ENCODE peak calls at places on chromosomes 4 and X, in six cellular contexts. One of them, this sample, is unnamed.
A peak's percentile ranks its signal among the peaks of the same experiment; 100 is the strongest.

GRCh38 chrX:69238960-69239231 is 73.6 kb upstream of the PJA1 start:
- DNase-seq in GM12878: no peak
- DNase-seq in endothelial cell of umbilical vein: no peak
- DNase-seq in SK-N-SH: no peak
- DNase-seq in HepG2: no peak
- DNase-seq in K562: no peak
- DNase-seq in this sample: no peak

GRCh38 chr4:18850763-18851331 is 829.3 kb upstream of the LCORL start:
- DNase-seq in GM12878: no peak
- DNase-seq in endothelial cell of umbilical vein: no peak
- DNase-seq in K562: no peak
- DNase-seq in HepG2: no peak
- DNase-seq in SK-N-SH: peak; percentile 4
- DNase-seq in this sample: no peak

GRCh38 chr4:62252728-62253127 is 1052.6 kb downstream of the ADGRL3 start:
- DNase-seq in endothelial cell of umbilical vein: no peak
- DNase-seq in HepG2: no peak
- DNase-seq in GM12878: no peak
- DNase-seq in SK-N-SH: no peak
- DNase-seq in K562: no peak
- DNase-seq in this sample: no peak

GRCh38 chr4:122814426-122814825 is 12.2 kb upstream of the FGF2 start:
- DNase-seq in SK-N-SH: no peak
- DNase-seq in HepG2: no peak
- DNase-seq in K562: no peak
- DNase-seq in GM12878: peak; percentile 11
- DNase-seq in endothelial cell of umbilical vein: no peak
- DNase-seq in this sample: no peak

GRCh38 chrX:80808854-80809493 is 703 bp downstream of the BRWD3 start:
- DNase-seq in GM12878: no peak
- DNase-seq in SK-N-SH: peak; percentile 27
- DNase-seq in K562: no peak
- DNase-seq in endothelial cell of umbilical vein: peak; percentile 13
- DNase-seq in HepG2: no peak
- DNase-seq in this sample: no peak

GRCh38 chr4:5165419-5166369 is 114.4 kb downstream of the STK32B start:
- DNase-seq in SK-N-SH: no peak
- DNase-seq in endothelial cell of umbilical vein: peak; percentile 42
- DNase-seq in K562: no peak
- DNase-seq in HepG2: no peak
- DNase-seq in GM12878: no peak
- DNase-seq in this sample: no peak

GRCh38 chr4:20422398-20422797 is 170.7 kb downstream of the SLIT2 start:
- DNase-seq in HepG2: peak; percentile 25
- DNase-seq in endothelial cell of umbilical vein: peak; percentile 78
- DNase-seq in SK-N-SH: peak; percentile 46
- DNase-seq in GM12878: no peak
- DNase-seq in K562: peak; percentile 32
- DNase-seq in this sample: peak; percentile 56

GRCh38 chrX:150504399-150505186 is 63.8 kb upstream of the MTM1 start:
- DNase-seq in HepG2: no peak
- DNase-seq in K562: no peak
- DNase-seq in GM12878: no peak
- DNase-seq in endothelial cell of umbilical vein: peak; percentile 77
- DNase-seq in SK-N-SH: peak; percentile 26
- DNase-seq in this sample: no peak

GRCh38 chr4:115370012-115370411 is 256.6 kb upstream of the NDST4 start:
- DNase-seq in endothelial cell of umbilical vein: no peak
- DNase-seq in GM12878: no peak
- DNase-seq in HepG2: no peak
- DNase-seq in K562: no peak
- DNase-seq in SK-N-SH: no peak
- DNase-seq in this sample: no peak

GRCh38 chr4:40003986-40004385 is 26.3 kb upstream of the PDS5A start:
- DNase-seq in endothelial cell of umbilical vein: no peak
- DNase-seq in GM12878: no peak
- DNase-seq in HepG2: no peak
- DNase-seq in SK-N-SH: no peak
- DNase-seq in K562: no peak
- DNase-seq in this sample: no peak

GRCh38 chr4:61938250-61938846 is 738.2 kb downstream of the ADGRL3 start:
- DNase-seq in endothelial cell of umbilical vein: no peak
- DNase-seq in SK-N-SH: peak; percentile 64
- DNase-seq in K562: no peak
- DNase-seq in HepG2: no peak
- DNase-seq in GM12878: no peak
- DNase-seq in this sample: no peak

GRCh38 chr4:86924805-86925204 is 10.0 kb upstream of the AFF1 start:
- DNase-seq in HepG2: peak; percentile 31
- DNase-seq in SK-N-SH: no peak
- DNase-seq in K562: no peak
- DNase-seq in GM12878: no peak
- DNase-seq in endothelial cell of umbilical vein: peak; percentile 88
- DNase-seq in this sample: no peak

GRCh38 chrX:47232803-47233332 is at the start of gene USP11:
- DNase-seq in SK-N-SH: peak; percentile 78
- DNase-seq in HepG2: peak; percentile 47
- DNase-seq in GM12878: no peak
- DNase-seq in K562: peak; percentile 23
- DNase-seq in endothelial cell of umbilical vein: no peak
- DNase-seq in this sample: peak; percentile 38

GRCh38 chrX:40933132-40934078 is 151.8 kb upstream of the USP9X start:
- DNase-seq in HepG2: no peak
- DNase-seq in GM12878: peak; percentile 31
- DNase-seq in SK-N-SH: peak; percentile 30
- DNase-seq in K562: peak; percentile 13
- DNase-seq in endothelial cell of umbilical vein: peak; percentile 82
- DNase-seq in this sample: no peak

GRCh38 chrX:40936827-40937226 is 148.4 kb upstream of the USP9X start:
- DNase-seq in GM12878: no peak
- DNase-seq in SK-N-SH: no peak
- DNase-seq in K562: no peak
- DNase-seq in endothelial cell of umbilical vein: no peak
- DNase-seq in HepG2: no peak
- DNase-seq in this sample: no peak

GRCh38 chrX:40928076-40928475 is 157.2 kb upstream of the USP9X start:
- DNase-seq in SK-N-SH: no peak
- DNase-seq in endothelial cell of umbilical vein: no peak
- DNase-seq in HepG2: no peak
- DNase-seq in K562: no peak
- DNase-seq in GM12878: no peak
- DNase-seq in this sample: no peak

GRCh38 chrX:40931921-40932320 is 153.3 kb upstream of the USP9X start:
- DNase-seq in endothelial cell of umbilical vein: no peak
- DNase-seq in SK-N-SH: no peak
- DNase-seq in K562: no peak
- DNase-seq in GM12878: no peak
- DNase-seq in HepG2: no peak
- DNase-seq in this sample: no peak
- H3K27ac ChIP-seq in endothelial cell of umbilical vein: no peak overlapping the region
- H3K27ac ChIP-seq in SK-N-SH: peak overlapping the region; percentile 90
- H3K27ac ChIP-seq in K562: no peak overlapping the region
- H3K27ac ChIP-seq in GM12878: no peak overlapping the region
- H3K27ac ChIP-seq in HepG2: no peak overlapping the region
- H3K27ac ChIP-seq in this sample: no peak overlapping the region

DNA sequence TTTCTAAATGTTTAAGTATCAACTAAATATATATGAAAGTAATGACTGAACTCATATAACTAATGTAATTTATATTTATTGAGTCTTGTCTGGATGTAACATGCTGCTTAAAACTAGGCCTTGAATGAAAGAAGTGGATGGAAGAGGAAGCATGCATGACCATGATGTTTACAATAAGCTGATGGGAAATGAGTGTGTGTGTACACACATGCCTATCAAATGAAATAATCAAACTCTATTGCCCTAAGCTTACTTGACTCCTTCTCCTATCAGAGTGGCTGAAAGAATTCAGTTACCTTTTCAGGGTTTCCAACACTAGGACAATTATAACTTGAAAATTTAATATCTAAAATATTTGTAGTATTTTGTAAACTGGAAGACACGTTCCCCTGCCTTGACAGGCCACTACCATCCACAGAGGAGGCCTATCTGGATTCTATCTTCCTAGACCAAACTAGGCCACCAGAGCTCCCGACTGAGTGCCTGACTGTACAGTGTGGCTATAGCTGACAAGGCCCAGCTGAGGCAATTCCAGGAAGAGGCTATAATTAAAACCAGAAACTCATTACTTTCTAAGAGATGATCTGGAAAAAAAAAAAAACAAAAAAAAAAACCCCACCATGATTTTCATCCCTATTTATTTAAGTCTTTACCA is 7.6 kb downstream of the ARSJ start:
- DNase-seq in HepG2: no peak
- DNase-seq in endothelial cell of umbilical vein: peak; percentile 80
- DNase-seq in SK-N-SH: peak; percentile 60
- DNase-seq in K562: no peak
- DNase-seq in GM12878: no peak
- DNase-seq in this sample: no peak
- H3K4me1 ChIP-seq in HepG2: no peaks in the 10 kb centered on the region
- H3K4me1 ChIP-seq in endothelial cell of umbilical vein: peaks cover 39% of the 10 kb centered on the region
- H3K4me1 ChIP-seq in SK-N-SH: peaks cover 22% of the 10 kb centered on the region
- H3K4me1 ChIP-seq in K562: no peaks in the 10 kb centered on the region
- H3K4me1 ChIP-seq in GM12878: no peaks in the 10 kb centered on the region
- H3K4me1 ChIP-seq in this sample: peaks cover 10% of the 10 kb centered on the region

GRCh38 chr4:30866444-30866843 is 146.3 kb downstream of the PCDH7 start:
- DNase-seq in SK-N-SH: no peak
- DNase-seq in endothelial cell of umbilical vein: peak; percentile 63
- DNase-seq in K562: no peak
- DNase-seq in GM12878: no peak
- DNase-seq in HepG2: no peak
- DNase-seq in this sample: no peak

GRCh38 chr4:30866907-30867306 is 146.7 kb downstream of the PCDH7 start:
- DNase-seq in endothelial cell of umbilical vein: no peak
- DNase-seq in HepG2: no peak
- DNase-seq in GM12878: no peak
- DNase-seq in K562: no peak
- DNase-seq in SK-N-SH: no peak
- DNase-seq in this sample: no peak

GRCh38 chr4:30870513-30870912 is 150.3 kb downstream of the PCDH7 start:
- DNase-seq in K562: no peak
- DNase-seq in SK-N-SH: no peak
- DNase-seq in GM12878: no peak
- DNase-seq in HepG2: no peak
- DNase-seq in endothelial cell of umbilical vein: no peak
- DNase-seq in this sample: no peak

GRCh38 chr4:30867427-30867826 is 147.3 kb downstream of the PCDH7 start:
- DNase-seq in GM12878: no peak
- DNase-seq in SK-N-SH: no peak
- DNase-seq in endothelial cell of umbilical vein: no peak
- DNase-seq in K562: no peak
- DNase-seq in HepG2: no peak
- DNase-seq in this sample: no peak

GRCh38 chr4:30868257-30868656 is 148.1 kb downstream of the PCDH7 start:
- DNase-seq in SK-N-SH: no peak
- DNase-seq in endothelial cell of umbilical vein: no peak
- DNase-seq in HepG2: no peak
- DNase-seq in GM12878: no peak
- DNase-seq in K562: no peak
- DNase-seq in this sample: no peak
- TF ChIP-seq POLR2AphosphoS5 in SK-N-SH: no peak
- TF ChIP-seq POLR2AphosphoS5 in endothelial cell of umbilical vein: no peak
- TF ChIP-seq POLR2AphosphoS5 in HepG2: no peak
- TF ChIP-seq POLR2AphosphoS5 in GM12878: no peak
- TF ChIP-seq POLR2AphosphoS5 in K562: no peak
- TF ChIP-seq POLR2AphosphoS5 in this sample: no peak

GRCh38 chr4:97142405-97142804 is 1000.9 kb downstream of the STPG2 start:
- DNase-seq in SK-N-SH: peak; percentile 12
- DNase-seq in HepG2: no peak
- DNase-seq in GM12878: no peak
- DNase-seq in endothelial cell of umbilical vein: no peak
- DNase-seq in K562: no peak
- DNase-seq in this sample: no peak
- H3K27ac ChIP-seq in SK-N-SH: no peak overlapping the region
- H3K27ac ChIP-seq in HepG2: no peak overlapping the region
- H3K27ac ChIP-seq in GM12878: no peak overlapping the region
- H3K27ac ChIP-seq in endothelial cell of umbilical vein: no peak overlapping the region
- H3K27ac ChIP-seq in K562: no peak overlapping the region
- H3K27ac ChIP-seq in this sample: no peak overlapping the region

GRCh38 chr4:185249105-185249504 is 39.7 kb downstream of the SNX25 start:
- DNase-seq in SK-N-SH: no peak
- DNase-seq in endothelial cell of umbilical vein: no peak
- DNase-seq in K562: no peak
- DNase-seq in GM12878: no peak
- DNase-seq in HepG2: no peak
- DNase-seq in this sample: no peak

GRCh38 chr4:185244763-185245162 is 35.4 kb downstream of the SNX25 start:
- DNase-seq in GM12878: no peak
- DNase-seq in endothelial cell of umbilical vein: no peak
- DNase-seq in K562: no peak
- DNase-seq in HepG2: no peak
- DNase-seq in SK-N-SH: peak; percentile 78
- DNase-seq in this sample: no peak

GRCh38 chr4:185246453-185246852 is 37.1 kb downstream of the SNX25 start:
- DNase-seq in SK-N-SH: no peak
- DNase-seq in HepG2: no peak
- DNase-seq in endothelial cell of umbilical vein: no peak
- DNase-seq in K562: no peak
- DNase-seq in GM12878: no peak
- DNase-seq in this sample: no peak

GRCh38 chr4:185243879-185244278 is 34.5 kb downstream of the SNX25 start:
- DNase-seq in GM12878: no peak
- DNase-seq in HepG2: no peak
- DNase-seq in K562: no peak
- DNase-seq in endothelial cell of umbilical vein: no peak
- DNase-seq in SK-N-SH: no peak
- DNase-seq in this sample: no peak

GRCh38 chr4:185247151-185247550 is 37.8 kb downstream of the SNX25 start:
- DNase-seq in endothelial cell of umbilical vein: no peak
- DNase-seq in K562: no peak
- DNase-seq in GM12878: no peak
- DNase-seq in HepG2: no peak
- DNase-seq in SK-N-SH: no peak
- DNase-seq in this sample: no peak
- H3K4me1 ChIP-seq in endothelial cell of umbilical vein: no peaks in the 10 kb centered on the region
- H3K4me1 ChIP-seq in K562: no peaks in the 10 kb centered on the region
- H3K4me1 ChIP-seq in GM12878: peaks cover 11% of the 10 kb centered on the region
- H3K4me1 ChIP-seq in HepG2: peaks cover 7% of the 10 kb centered on the region
- H3K4me1 ChIP-seq in SK-N-SH: peaks cover 9% of the 10 kb centered on the region
- H3K4me1 ChIP-seq in this sample: no peaks in the 10 kb centered on the region

GRCh38 chr4:132767901-132768300 is 381.2 kb upstream of the PCDH10 start:
- DNase-seq in K562: no peak
- DNase-seq in HepG2: no peak
- DNase-seq in endothelial cell of umbilical vein: no peak
- DNase-seq in SK-N-SH: no peak
- DNase-seq in GM12878: no peak
- DNase-seq in this sample: no peak
- TF ChIP-seq POLR2AphosphoS5 in K562: no peak
- TF ChIP-seq POLR2AphosphoS5 in HepG2: no peak
- TF ChIP-seq POLR2AphosphoS5 in endothelial cell of umbilical vein: no peak
- TF ChIP-seq POLR2AphosphoS5 in SK-N-SH: no peak
- TF ChIP-seq POLR2AphosphoS5 in GM12878: no peak
- TF ChIP-seq POLR2AphosphoS5 in this sample: no peak